ENCODE peak calls at places on chromosomes 1 and 21, in six cellular contexts. W is fibroblast of pulmonary artery, D is A673, K is mammary epithelial cell, X is suprapubic skin, E is neuronal stem cell. M is an unnamed sample.

GRCh38 chr1:114216431-114217173 is 62.9 kb upstream of the SYT6 start:
- DNase-seq in W (no peak), D (no peak), K (no peak), X (no peak), E (no peak), M (no peak)

GRCh38 chr21:36456714-36457399 is 23.1 kb downstream of the CLDN14 start:
- DNase-seq in W (peak), D (no peak), K (no peak), X (no peak), E (no peak), M (no peak)

GRCh38 chr1:37394574-37395464 is 79.6 kb upstream of the ZC3H12A start:
- DNase-seq in W (no peak), D (peak), K (no peak), X (no peak), E (no peak), M (no peak)

GRCh38 chr21:41703857-41704501 is 62.9 kb downstream of the RIPK4 start:
- DNase-seq in W (no peak), D (no peak), K (peak), X (no peak), E (no peak), M (no peak)

GRCh38 chr1:77513839-77514763 is 168.4 kb downstream of the ZZZ3 start:
- DNase-seq in W (peak), D (peak), K (peak), X (no peak), E (peak), M (no peak)

GRCh38 chr21:30605968-30606367 is 5.1 kb downstream of the KRTAP22-1 start:
- DNase-seq in W (no peak), D (no peak), K (no peak), X (no peak), E (no peak), M (no peak)

GRCh38 chr1:159197767-159198557 is 6.7 kb upstream of the ACKR1 start:
- DNase-seq in W (peak), D (peak), K (peak), X (no peak), E (peak), M (no peak)

GRCh38 chr1:2344744-2345296 is 46.5 kb downstream of the MORN1 start:
- DNase-seq in W (no peak), D (no peak), K (no peak), X (peak), E (no peak), M (no peak)

GRCh38 chr1:167121375-167122120 is 27.7 kb downstream of the STYXL2 start:
- DNase-seq in W (no peak), D (peak), K (peak), X (no peak), E (no peak), M (no peak)

GRCh38 chr1:150498342-150498741 is 9.6 kb upstream of the ECM1 start:
- DNase-seq in W (no peak), D (no peak), K (no peak), X (no peak), E (no peak), M (no peak)

GRCh38 chr21:46156378-46156645 is 933 bp upstream of the FTCD start:
- DNase-seq in W (no peak), D (no peak), K (no peak), X (no peak), E (no peak), M (no peak)

GRCh38 chr1:100626397-100626796 is 88.5 kb downstream of the GPR88 start:
- DNase-seq in W (no peak), D (no peak), K (peak), X (no peak), E (no peak), M (no peak)

GRCh38 chr1:229563241-229563640 is 4.7 kb upstream of the ABCB10 start:
- DNase-seq in W (no peak), D (no peak), K (no peak), X (no peak), E (no peak), M (no peak)

GRCh38 chr21:40837456-40837855 is 9.5 kb downstream of the DSCAM start:
- DNase-seq in W (no peak), D (no peak), K (peak), X (no peak), E (no peak), M (no peak)

DNA sequence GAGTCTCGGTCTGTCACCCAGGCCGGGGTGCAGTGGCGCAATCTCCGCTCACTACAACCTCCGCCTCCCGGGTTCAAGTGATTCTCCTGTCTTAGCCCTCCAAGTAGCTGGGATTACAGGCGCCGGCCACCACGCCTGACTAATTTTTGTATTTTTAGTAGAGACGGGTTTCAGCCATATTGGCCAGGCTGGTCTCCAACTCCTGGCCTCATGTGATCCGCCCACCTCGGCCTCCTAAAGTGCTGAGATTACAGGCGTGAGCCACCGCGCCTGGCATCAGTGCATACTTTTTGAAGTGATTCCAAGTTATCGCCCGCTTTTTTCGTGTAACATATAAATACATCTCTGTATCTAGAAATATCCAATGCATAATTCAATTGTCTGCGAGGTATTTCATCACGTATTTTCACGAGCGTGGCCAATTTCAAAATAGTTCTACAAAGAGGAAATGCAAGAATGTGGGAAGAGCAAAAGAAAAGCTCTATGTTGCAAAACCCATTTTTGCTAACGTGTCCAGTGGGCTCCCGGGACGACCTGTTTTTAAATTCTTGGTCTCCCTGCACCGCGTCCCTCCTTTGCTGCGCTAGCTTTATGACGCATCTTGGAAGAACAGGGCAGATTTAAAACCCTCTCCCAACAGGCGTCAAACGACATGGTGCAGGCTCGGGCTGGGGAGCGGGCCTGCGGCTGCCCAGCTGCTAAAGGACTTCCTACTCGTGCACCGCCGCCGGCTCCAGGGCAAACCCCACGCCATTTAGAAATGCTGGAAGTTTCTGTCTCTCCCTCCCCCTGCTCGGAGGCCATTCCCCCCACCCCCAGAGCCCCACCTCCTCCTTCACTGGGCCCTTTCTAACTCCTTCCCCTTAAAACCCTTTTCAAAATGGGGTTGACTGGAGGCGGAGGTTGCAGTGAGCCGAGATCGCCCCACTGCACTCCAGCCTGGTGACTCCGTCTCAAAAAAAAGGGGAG is 918 bp upstream of the IFNGR2 start:
- DNase-seq in W (peak), D (peak), K (peak), X (peak), E (peak), M (no peak)
- H3K4me3 ChIP-seq in W (peak), D (peak), K (peak), X (peak), E (peak), M (peak)

GRCh38 chr1:64539808-64540207 is 69.9 kb downstream of the CACHD1 start:
- DNase-seq in W (peak), D (peak), K (no peak), X (peak), E (no peak), M (no peak)
- H3K4me3 ChIP-seq in W (peak), D (peak), K (no peak), X (peak), E (no peak), M (no peak)

GRCh38 chr1:111212634-111213335 is 12.3 kb upstream of the DENND2D start:
- DNase-seq in W (no peak), D (no peak), K (no peak), X (no peak), E (no peak), M (no peak)
- H3K4me3 ChIP-seq in W (no peak), D (no peak), K (no peak), X (no peak), E (no peak), M (no peak)

GRCh38 chr1:10383630-10384029 is 15.2 kb upstream of the PGD start:
- DNase-seq in W (no peak), D (no peak), K (no peak), X (no peak), E (no peak), M (no peak)
- H3K4me3 ChIP-seq in W (no peak), D (no peak), K (no peak), X (no peak), E (no peak), M (no peak)

GRCh38 chr1:109791495-109792040 is 27.8 kb upstream of the EPS8L3 start:
- DNase-seq in W (no peak), D (no peak), K (no peak), X (peak), E (no peak), M (no peak)

GRCh38 chr1:109794319-109795132 is 30.8 kb upstream of the EPS8L3 start:
- DNase-seq in W (no peak), D (no peak), K (no peak), X (peak), E (no peak), M (no peak)

GRCh38 chr1:109792056-109792831 is 28.5 kb upstream of the EPS8L3 start:
- DNase-seq in W (peak), D (peak), K (peak), X (peak), E (peak), M (no peak)

GRCh38 chr1:109793486-109794318 is 30.0 kb upstream of the EPS8L3 start:
- DNase-seq in W (peak), D (peak), K (peak), X (peak), E (no peak), M (peak)

DNA sequence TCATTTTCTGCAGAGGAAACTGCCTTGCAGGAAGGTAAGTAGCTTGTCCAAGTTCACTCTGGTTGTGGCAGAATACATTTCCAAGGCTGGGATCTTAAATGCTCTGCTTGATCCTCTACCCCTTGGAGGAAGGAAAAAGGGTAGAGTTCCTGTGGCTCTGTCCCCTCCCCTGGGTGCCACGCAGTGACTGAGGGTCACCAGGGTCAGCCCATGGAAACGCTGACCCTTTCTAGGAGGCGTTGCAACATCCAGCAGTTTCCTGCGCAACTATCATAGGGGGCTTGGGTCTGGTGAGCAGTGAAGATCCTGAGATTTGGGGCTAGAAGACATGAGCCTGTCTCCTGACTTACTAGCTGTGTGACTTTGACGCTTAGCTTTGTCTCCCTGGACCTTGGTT is 29.4 kb upstream of the EPS8L3 start:
- DNase-seq in W (no peak), D (no peak), K (no peak), X (peak), E (no peak), M (no peak)
- H3K4me3 ChIP-seq in W (no peak), D (no peak), K (no peak), X (no peak), E (no peak), M (no peak)

GRCh38 chr1:6002714-6003501 is 10.7 kb upstream of the NPHP4 start:
- DNase-seq in W (no peak), D (no peak), K (no peak), X (peak), E (no peak), M (no peak)
- H3K4me3 ChIP-seq in W (no peak), D (no peak), K (no peak), X (no peak), E (no peak), M (no peak)

DNA sequence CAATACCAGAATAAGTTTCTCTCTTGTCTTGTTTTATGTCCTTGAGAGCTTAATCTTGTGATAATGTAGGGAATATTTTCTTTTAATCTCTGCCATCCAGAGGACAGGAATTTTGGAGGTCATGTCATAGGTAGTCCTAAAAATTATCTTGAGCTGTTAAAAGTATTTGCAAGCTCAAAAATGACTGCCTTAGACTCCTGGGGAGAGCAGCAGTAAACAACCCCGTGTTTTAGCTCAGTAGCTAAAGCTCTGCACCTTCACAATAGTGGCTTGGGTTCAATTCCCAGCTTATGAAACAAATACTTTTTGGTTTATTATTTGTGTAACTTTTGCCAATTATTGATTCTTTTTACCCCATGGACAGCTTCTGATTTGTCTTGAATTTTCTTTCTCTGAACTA is 99.4 kb upstream of the OLFM3 start:
- DNase-seq in W (no peak), D (no peak), K (no peak), X (no peak), E (no peak), M (no peak)
- H3K4me3 ChIP-seq in W (no peak), D (no peak), K (no peak), X (no peak), E (no peak), M (no peak)

M was measured in effector memory CD4-positive, alpha-beta T cell.